ENCODE peak calls at places on chromosomes 12 and 14, in five cellular contexts. W is HEK293T, Z is HAP-1, C is NCI-H1694, A is OCI-M1. B is an unnamed sample.

GRCh38 chr14:23481362-23481970 is 12.0 kb downstream of the NGDN start:
- DNase-seq in W (no peak), A (peak; percentile 22), Z (no peak), C (no peak), B (no peak)

GRCh38 chr14:62179367-62180018 is 417.3 kb downstream of the SNAPC1 start:
- DNase-seq in A (peak; percentile 59), W (peak; percentile 66), Z (peak; percentile 44), C (peak; percentile 94), B (peak; percentile 35)

GRCh38 chr12:110256780-110257431 is 24.1 kb upstream of the ATP2A2 start:
- DNase-seq in W (no peak), C (no peak), Z (no peak), A (peak; percentile 75), B (no peak)

GRCh38 chr14:92863281-92863680 is 59.7 kb upstream of the CHGA start:
- DNase-seq in A (no peak), W (no peak), Z (no peak), C (no peak), B (peak; percentile 13)

GRCh38 chr12:53100466-53101151 is 2.7 kb upstream of the SOAT2 start:
- DNase-seq in C (no peak), W (peak; percentile 7), A (no peak), Z (no peak), B (no peak)

GRCh38 chr12:41917827-41918445 is 226.7 kb downstream of the GXYLT1 start:
- DNase-seq in Z (peak; percentile 51), W (no peak), C (no peak), A (no peak), B (no peak)

GRCh38 chr12:90229771-90230170 is 521.1 kb upstream of the ATP2B1 start:
- DNase-seq in W (no peak), A (no peak), C (no peak), Z (no peak), B (no peak)

GRCh38 chr14:45526715-45527549 is 273.9 kb upstream of the MIS18BP1 start:
- DNase-seq in C (peak; percentile 36), A (peak; percentile 80), Z (peak; percentile 38), W (peak; percentile 63), B (peak; percentile 64)

GRCh38 chr14:102164241-102164641 is 24.5 kb downstream of the WDR20 start:
- DNase-seq in Z (no peak), C (no peak), A (peak; percentile 5), W (no peak), B (no peak)

GRCh38 chr12:124318336-124319020 is 23.6 kb downstream of the RFLNA start:
- DNase-seq in C (no peak), W (no peak), Z (no peak), A (no peak), B (no peak)

GRCh38 chr14:61648377-61648776 is 46.9 kb upstream of the HIF1A start:
- DNase-seq in A (no peak), C (no peak), W (no peak), Z (peak; percentile 57), B (no peak)

GRCh38 chr12:81896771-81897170 is 137.6 kb upstream of the PPFIA2 start:
- DNase-seq in A (no peak), W (no peak), Z (no peak), C (no peak), B (no peak)

GRCh38 chr12:132568301-132568700 is 42.1 kb downstream of the LRCOL1 start:
- DNase-seq in Z (no peak), C (no peak), W (no peak), A (no peak), B (no peak)

GRCh38 chr14:93348292-93348691 is 1.3 kb downstream of the COX8C start:
- DNase-seq in Z (no peak), C (no peak), W (no peak), A (no peak), B (no peak)

GRCh38 chr12:2834581-2835491 is at the start of gene NRIP2:
- DNase-seq in A (no peak), C (peak; percentile 70), W (peak; percentile 35), Z (no peak), B (no peak)

GRCh38 chr14:56552615-56553014 is 27.0 kb upstream of the TMEM260 start:
- DNase-seq in C (no peak), A (no peak), Z (no peak), W (no peak), B (no peak)

GRCh38 chr12:100566887-100567637 is 6.4 kb upstream of the GAS2L3 start:
- DNase-seq in C (no peak), Z (no peak), W (no peak), A (peak; percentile 19), B (no peak)

GRCh38 chr14:100648474-100649172 is 61.4 kb upstream of the BEGAIN start:
- DNase-seq in C (no peak), Z (no peak), A (no peak), W (no peak), B (no peak)

GRCh38 chr12:48160807-48161206 is 3.5 kb upstream of the ASB8 start:
- DNase-seq in A (peak; percentile 96), Z (no peak), C (no peak), W (no peak), B (no peak)

GRCh38 chr14:63544641-63545234 is 1.6 kb upstream of the PPP2R5E start:
- DNase-seq in C (no peak), A (peak; percentile 55), W (no peak), Z (no peak), B (no peak)

GRCh38 chr14:51138353-51139103 is 43.6 kb upstream of the TRIM9 start:
- DNase-seq in C (no peak), W (no peak), Z (no peak), A (no peak), B (peak; percentile 26)

GRCh38 chr14:20606190-20606901 is 15.2 kb upstream of the RNASE12 start:
- DNase-seq in A (peak; percentile 73), W (peak; percentile 55), C (peak; percentile 22), Z (peak; percentile 47), B (no peak)

GRCh38 chr12:50103767-50104321 is at the start of gene GPD1:
- DNase-seq in A (peak; percentile 72), Z (no peak), W (no peak), C (peak; percentile 52), B (peak; percentile 60)

GRCh38 chr14:104657563-104658324 is 31.7 kb upstream of the INF2 start:
- DNase-seq in C (no peak), W (no peak), Z (no peak), A (peak; percentile 10), B (no peak)

GRCh38 chr14:88588081-88588480 is 25.2 kb downstream of the ZC3H14 start:
- DNase-seq in W (no peak), Z (no peak), C (no peak), A (no peak), B (no peak)

GRCh38 chr14:105364100-105364708 is 34.1 kb upstream of the TEX22 start:
- DNase-seq in C (no peak), Z (no peak), W (no peak), A (no peak), B (no peak)

B was measured in SK-N-DZ.